ENCODE peak calls at places on chromosomes 7 and 10, in nine cellular contexts. One of them, this sample, is unnamed.
A peak's percentile ranks its signal among the peaks of the same experiment; 100 is the strongest.

GRCh38 chr10:119199231-119199992 is 8.0 kb upstream of the GRK5 start:
- DNase-seq in T-helper 9 cell: peak; percentile 10
- DNase-seq in cardiac fibroblast: peak; percentile 90
- DNase-seq in DMS153: peak; percentile 49
- DNase-seq in activated CD8-positive, alpha-beta memory T cell treated with anti-CD3 and anti-CD28 coated beads, Interleukin-2, amount 10 ng/mL, durations not matched to agents 7 days and 5 days: peak; percentile 64
- DNase-seq in psoas muscle: no peak
- DNase-seq in CMK: no peak
- DNase-seq in fibroblast of pulmonary artery: peak; percentile 91
- DNase-seq in kidney: no peak
- DNase-seq in this sample: peak; percentile 77

GRCh38 chr10:122237326-122237725 is 33.8 kb upstream of the BTBD16 start:
- DNase-seq in T-helper 9 cell: no peak
- DNase-seq in cardiac fibroblast: no peak
- DNase-seq in DMS153: no peak
- DNase-seq in activated CD8-positive, alpha-beta memory T cell treated with anti-CD3 and anti-CD28 coated beads, Interleukin-2, amount 10 ng/mL, durations not matched to agents 7 days and 5 days: no peak
- DNase-seq in psoas muscle: no peak
- DNase-seq in CMK: no peak
- DNase-seq in fibroblast of pulmonary artery: no peak
- DNase-seq in kidney: no peak
- DNase-seq in this sample: no peak

GRCh38 chr10:116274141-116274861 is 1.3 kb upstream of the GFRA1 start:
- DNase-seq in T-helper 9 cell: no peak
- DNase-seq in cardiac fibroblast: no peak
- DNase-seq in DMS153: no peak
- DNase-seq in activated CD8-positive, alpha-beta memory T cell treated with anti-CD3 and anti-CD28 coated beads, Interleukin-2, amount 10 ng/mL, durations not matched to agents 7 days and 5 days: no peak
- DNase-seq in psoas muscle: no peak
- DNase-seq in CMK: no peak
- DNase-seq in fibroblast of pulmonary artery: no peak
- DNase-seq in kidney: peak; percentile 79
- DNase-seq in this sample: peak; percentile 80

GRCh38 chr10:96586419-96587254 is at the start of gene TM9SF3:
- DNase-seq in T-helper 9 cell: peak; percentile 93
- DNase-seq in cardiac fibroblast: peak; percentile 87
- DNase-seq in DMS153: peak; percentile 59
- DNase-seq in activated CD8-positive, alpha-beta memory T cell treated with anti-CD3 and anti-CD28 coated beads, Interleukin-2, amount 10 ng/mL, durations not matched to agents 7 days and 5 days: peak; percentile 94
- DNase-seq in psoas muscle: peak; percentile 96
- DNase-seq in CMK: peak; percentile 56
- DNase-seq in fibroblast of pulmonary artery: peak; percentile 85
- DNase-seq in kidney: peak; percentile 98
- DNase-seq in this sample: peak; percentile 93

GRCh38 chr7:24741691-24742639 is 15.3 kb downstream of the GSDME start:
- DNase-seq in T-helper 9 cell: no peak
- DNase-seq in cardiac fibroblast: peak; percentile 96
- DNase-seq in DMS153: no peak
- DNase-seq in activated CD8-positive, alpha-beta memory T cell treated with anti-CD3 and anti-CD28 coated beads, Interleukin-2, amount 10 ng/mL, durations not matched to agents 7 days and 5 days: peak; percentile 26
- DNase-seq in psoas muscle: peak; percentile 78
- DNase-seq in CMK: no peak
- DNase-seq in fibroblast of pulmonary artery: peak; percentile 93
- DNase-seq in kidney: no peak
- DNase-seq in this sample: peak; percentile 97

GRCh38 chr7:17339139-17339538 is 40.7 kb downstream of the AHR start:
- DNase-seq in T-helper 9 cell: no peak
- DNase-seq in cardiac fibroblast: no peak
- DNase-seq in DMS153: no peak
- DNase-seq in activated CD8-positive, alpha-beta memory T cell treated with anti-CD3 and anti-CD28 coated beads, Interleukin-2, amount 10 ng/mL, durations not matched to agents 7 days and 5 days: no peak
- DNase-seq in psoas muscle: no peak
- DNase-seq in CMK: no peak
- DNase-seq in fibroblast of pulmonary artery: no peak
- DNase-seq in kidney: no peak
- DNase-seq in this sample: no peak

GRCh38 chr10:51867956-51868355 is 168.6 kb upstream of the CSTF2T start:
- DNase-seq in T-helper 9 cell: no peak
- DNase-seq in cardiac fibroblast: peak; percentile 94
- DNase-seq in DMS153: no peak
- DNase-seq in activated CD8-positive, alpha-beta memory T cell treated with anti-CD3 and anti-CD28 coated beads, Interleukin-2, amount 10 ng/mL, durations not matched to agents 7 days and 5 days: no peak
- DNase-seq in psoas muscle: no peak
- DNase-seq in CMK: no peak
- DNase-seq in fibroblast of pulmonary artery: peak; percentile 88
- DNase-seq in kidney: no peak
- DNase-seq in this sample: peak; percentile 29

GRCh38 chr10:131964298-131964697 is 17.4 kb downstream of the BNIP3 start:
- DNase-seq in T-helper 9 cell: no peak
- DNase-seq in cardiac fibroblast: no peak
- DNase-seq in DMS153: no peak
- DNase-seq in activated CD8-positive, alpha-beta memory T cell treated with anti-CD3 and anti-CD28 coated beads, Interleukin-2, amount 10 ng/mL, durations not matched to agents 7 days and 5 days: no peak
- DNase-seq in psoas muscle: no peak
- DNase-seq in CMK: no peak
- DNase-seq in fibroblast of pulmonary artery: no peak
- DNase-seq in kidney: no peak
- DNase-seq in this sample: peak; percentile 28

GRCh38 chr10:15652757-15653156 is 67.0 kb downstream of the ITGA8 start:
- DNase-seq in T-helper 9 cell: no peak
- DNase-seq in cardiac fibroblast: no peak
- DNase-seq in DMS153: no peak
- DNase-seq in activated CD8-positive, alpha-beta memory T cell treated with anti-CD3 and anti-CD28 coated beads, Interleukin-2, amount 10 ng/mL, durations not matched to agents 7 days and 5 days: no peak
- DNase-seq in psoas muscle: no peak
- DNase-seq in CMK: no peak
- DNase-seq in fibroblast of pulmonary artery: no peak
- DNase-seq in kidney: no peak
- DNase-seq in this sample: no peak

GRCh38 chr7:100013328-100013676 is 2.1 kb upstream of the ZKSCAN1 start:
- DNase-seq in T-helper 9 cell: no peak
- DNase-seq in cardiac fibroblast: no peak
- DNase-seq in DMS153: peak; percentile 20
- DNase-seq in activated CD8-positive, alpha-beta memory T cell treated with anti-CD3 and anti-CD28 coated beads, Interleukin-2, amount 10 ng/mL, durations not matched to agents 7 days and 5 days: no peak
- DNase-seq in psoas muscle: no peak
- DNase-seq in CMK: no peak
- DNase-seq in fibroblast of pulmonary artery: no peak
- DNase-seq in kidney: no peak
- DNase-seq in this sample: no peak

GRCh38 chr7:23230586-23231195 is 15.9 kb upstream of the GPNMB start:
- DNase-seq in T-helper 9 cell: no peak
- DNase-seq in cardiac fibroblast: no peak
- DNase-seq in DMS153: no peak
- DNase-seq in activated CD8-positive, alpha-beta memory T cell treated with anti-CD3 and anti-CD28 coated beads, Interleukin-2, amount 10 ng/mL, durations not matched to agents 7 days and 5 days: no peak
- DNase-seq in psoas muscle: no peak
- DNase-seq in CMK: no peak
- DNase-seq in fibroblast of pulmonary artery: no peak
- DNase-seq in kidney: no peak
- DNase-seq in this sample: peak; percentile 23

GRCh38 chr7:55072251-55072650 is 53.4 kb downstream of the EGFR start:
- DNase-seq in T-helper 9 cell: no peak
- DNase-seq in cardiac fibroblast: no peak
- DNase-seq in DMS153: no peak
- DNase-seq in activated CD8-positive, alpha-beta memory T cell treated with anti-CD3 and anti-CD28 coated beads, Interleukin-2, amount 10 ng/mL, durations not matched to agents 7 days and 5 days: no peak
- DNase-seq in psoas muscle: no peak
- DNase-seq in CMK: no peak
- DNase-seq in fibroblast of pulmonary artery: no peak
- DNase-seq in kidney: no peak
- DNase-seq in this sample: peak; percentile 99

GRCh38 chr7:142866361-142867096 is 11.7 kb downstream of the EPHB6 start:
- DNase-seq in T-helper 9 cell: no peak
- DNase-seq in cardiac fibroblast: peak; percentile 32
- DNase-seq in DMS153: no peak
- DNase-seq in activated CD8-positive, alpha-beta memory T cell treated with anti-CD3 and anti-CD28 coated beads, Interleukin-2, amount 10 ng/mL, durations not matched to agents 7 days and 5 days: peak; percentile 35
- DNase-seq in psoas muscle: no peak
- DNase-seq in CMK: no peak
- DNase-seq in fibroblast of pulmonary artery: peak; percentile 24
- DNase-seq in kidney: no peak
- DNase-seq in this sample: peak; percentile 37

GRCh38 chr7:209416-209815 is 17.0 kb downstream of the FAM20C start:
- DNase-seq in T-helper 9 cell: no peak
- DNase-seq in cardiac fibroblast: no peak
- DNase-seq in DMS153: no peak
- DNase-seq in activated CD8-positive, alpha-beta memory T cell treated with anti-CD3 and anti-CD28 coated beads, Interleukin-2, amount 10 ng/mL, durations not matched to agents 7 days and 5 days: no peak
- DNase-seq in psoas muscle: no peak
- DNase-seq in CMK: no peak
- DNase-seq in fibroblast of pulmonary artery: no peak
- DNase-seq in kidney: no peak
- DNase-seq in this sample: no peak

GRCh38 chr7:93620057-93620456 is 45.5 kb upstream of the CALCR start:
- DNase-seq in T-helper 9 cell: no peak
- DNase-seq in cardiac fibroblast: no peak
- DNase-seq in DMS153: no peak
- DNase-seq in activated CD8-positive, alpha-beta memory T cell treated with anti-CD3 and anti-CD28 coated beads, Interleukin-2, amount 10 ng/mL, durations not matched to agents 7 days and 5 days: no peak
- DNase-seq in psoas muscle: no peak
- DNase-seq in CMK: no peak
- DNase-seq in fibroblast of pulmonary artery: no peak
- DNase-seq in kidney: no peak
- DNase-seq in this sample: no peak

GRCh38 chr7:114715907-114716306 is 206.0 kb upstream of the MDFIC start:
- DNase-seq in T-helper 9 cell: no peak
- DNase-seq in cardiac fibroblast: no peak
- DNase-seq in DMS153: no peak
- DNase-seq in activated CD8-positive, alpha-beta memory T cell treated with anti-CD3 and anti-CD28 coated beads, Interleukin-2, amount 10 ng/mL, durations not matched to agents 7 days and 5 days: no peak
- DNase-seq in psoas muscle: no peak
- DNase-seq in CMK: no peak
- DNase-seq in fibroblast of pulmonary artery: peak; percentile 8
- DNase-seq in kidney: no peak
- DNase-seq in this sample: peak; percentile 6

GRCh38 chr7:55438765-55439525 is 73.8 kb downstream of the LANCL2 start:
- DNase-seq in T-helper 9 cell: no peak
- DNase-seq in cardiac fibroblast: no peak
- DNase-seq in DMS153: peak; percentile 64
- DNase-seq in activated CD8-positive, alpha-beta memory T cell treated with anti-CD3 and anti-CD28 coated beads, Interleukin-2, amount 10 ng/mL, durations not matched to agents 7 days and 5 days: no peak
- DNase-seq in psoas muscle: peak; percentile 75
- DNase-seq in CMK: no peak
- DNase-seq in fibroblast of pulmonary artery: no peak
- DNase-seq in kidney: peak; percentile 71
- DNase-seq in this sample: peak; percentile 51

GRCh38 chr7:38169862-38170261 is 8.2 kb upstream of the STARD3NL start:
- DNase-seq in T-helper 9 cell: no peak
- DNase-seq in cardiac fibroblast: peak; percentile 63
- DNase-seq in DMS153: no peak
- DNase-seq in activated CD8-positive, alpha-beta memory T cell treated with anti-CD3 and anti-CD28 coated beads, Interleukin-2, amount 10 ng/mL, durations not matched to agents 7 days and 5 days: no peak
- DNase-seq in psoas muscle: peak; percentile 21
- DNase-seq in CMK: no peak
- DNase-seq in fibroblast of pulmonary artery: peak; percentile 49
- DNase-seq in kidney: peak; percentile 85
- DNase-seq in this sample: peak; percentile 96

GRCh38 chr7:107960306-107960705 is 42.7 kb downstream of the LAMB1 start:
- DNase-seq in T-helper 9 cell: no peak
- DNase-seq in cardiac fibroblast: no peak
- DNase-seq in DMS153: no peak
- DNase-seq in activated CD8-positive, alpha-beta memory T cell treated with anti-CD3 and anti-CD28 coated beads, Interleukin-2, amount 10 ng/mL, durations not matched to agents 7 days and 5 days: no peak
- DNase-seq in psoas muscle: no peak
- DNase-seq in CMK: no peak
- DNase-seq in fibroblast of pulmonary artery: no peak
- DNase-seq in kidney: no peak
- DNase-seq in this sample: peak; percentile 79

GRCh38 chr7:110988890-110989501 is 101.9 kb upstream of the LRRN3 start:
- DNase-seq in T-helper 9 cell: no peak
- DNase-seq in cardiac fibroblast: peak; percentile 38
- DNase-seq in DMS153: no peak
- DNase-seq in activated CD8-positive, alpha-beta memory T cell treated with anti-CD3 and anti-CD28 coated beads, Interleukin-2, amount 10 ng/mL, durations not matched to agents 7 days and 5 days: no peak
- DNase-seq in psoas muscle: no peak
- DNase-seq in CMK: no peak
- DNase-seq in fibroblast of pulmonary artery: peak; percentile 16
- DNase-seq in kidney: no peak
- DNase-seq in this sample: no peak

GRCh38 chr7:96181174-96181573 is 140.7 kb downstream of the SLC25A13 start:
- DNase-seq in T-helper 9 cell: no peak
- DNase-seq in cardiac fibroblast: peak; percentile 6
- DNase-seq in DMS153: no peak
- DNase-seq in activated CD8-positive, alpha-beta memory T cell treated with anti-CD3 and anti-CD28 coated beads, Interleukin-2, amount 10 ng/mL, durations not matched to agents 7 days and 5 days: no peak
- DNase-seq in psoas muscle: no peak
- DNase-seq in CMK: no peak
- DNase-seq in fibroblast of pulmonary artery: peak; percentile 55
- DNase-seq in kidney: no peak
- DNase-seq in this sample: no peak

GRCh38 chr10:55311823-55312431 is 510.9 kb upstream of the PCDH15 start:
- DNase-seq in T-helper 9 cell: no peak
- DNase-seq in cardiac fibroblast: no peak
- DNase-seq in DMS153: no peak
- DNase-seq in activated CD8-positive, alpha-beta memory T cell treated with anti-CD3 and anti-CD28 coated beads, Interleukin-2, amount 10 ng/mL, durations not matched to agents 7 days and 5 days: no peak
- DNase-seq in psoas muscle: no peak
- DNase-seq in CMK: no peak
- DNase-seq in fibroblast of pulmonary artery: no peak
- DNase-seq in kidney: no peak
- DNase-seq in this sample: no peak

GRCh38 chr7:150979706-150980390 is 1.7 kb upstream of the KCNH2 start:
- DNase-seq in T-helper 9 cell: no peak
- DNase-seq in cardiac fibroblast: no peak
- DNase-seq in DMS153: no peak
- DNase-seq in activated CD8-positive, alpha-beta memory T cell treated with anti-CD3 and anti-CD28 coated beads, Interleukin-2, amount 10 ng/mL, durations not matched to agents 7 days and 5 days: no peak
- DNase-seq in psoas muscle: no peak
- DNase-seq in CMK: no peak
- DNase-seq in fibroblast of pulmonary artery: no peak
- DNase-seq in kidney: no peak
- DNase-seq in this sample: peak; percentile 75

GRCh38 chr7:31055501-31055900 is 3.4 kb downstream of the ADCYAP1R1 start:
- DNase-seq in T-helper 9 cell: no peak
- DNase-seq in cardiac fibroblast: no peak
- DNase-seq in DMS153: no peak
- DNase-seq in activated CD8-positive, alpha-beta memory T cell treated with anti-CD3 and anti-CD28 coated beads, Interleukin-2, amount 10 ng/mL, durations not matched to agents 7 days and 5 days: no peak
- DNase-seq in psoas muscle: no peak
- DNase-seq in CMK: no peak
- DNase-seq in fibroblast of pulmonary artery: no peak
- DNase-seq in kidney: no peak
- DNase-seq in this sample: no peak

GRCh38 chr7:6579446-6579845 is 2.2 kb downstream of the ZDHHC4 start:
- DNase-seq in T-helper 9 cell: no peak
- DNase-seq in cardiac fibroblast: peak; percentile 42
- DNase-seq in DMS153: no peak
- DNase-seq in activated CD8-positive, alpha-beta memory T cell treated with anti-CD3 and anti-CD28 coated beads, Interleukin-2, amount 10 ng/mL, durations not matched to agents 7 days and 5 days: no peak
- DNase-seq in psoas muscle: no peak
- DNase-seq in CMK: no peak
- DNase-seq in fibroblast of pulmonary artery: peak; percentile 21
- DNase-seq in kidney: no peak
- DNase-seq in this sample: no peak

GRCh38 chr10:20276127-20276979 is 460.1 kb downstream of the PLXDC2 start:
- DNase-seq in T-helper 9 cell: no peak
- DNase-seq in cardiac fibroblast: no peak
- DNase-seq in DMS153: peak; percentile 57
- DNase-seq in activated CD8-positive, alpha-beta memory T cell treated with anti-CD3 and anti-CD28 coated beads, Interleukin-2, amount 10 ng/mL, durations not matched to agents 7 days and 5 days: no peak
- DNase-seq in psoas muscle: no peak
- DNase-seq in CMK: no peak
- DNase-seq in fibroblast of pulmonary artery: no peak
- DNase-seq in kidney: no peak
- DNase-seq in this sample: no peak

GRCh38 chr10:77247076-77247561 is 390.5 kb downstream of the KCNMA1 start:
- DNase-seq in T-helper 9 cell: no peak
- DNase-seq in cardiac fibroblast: peak; percentile 85
- DNase-seq in DMS153: no peak
- DNase-seq in activated CD8-positive, alpha-beta memory T cell treated with anti-CD3 and anti-CD28 coated beads, Interleukin-2, amount 10 ng/mL, durations not matched to agents 7 days and 5 days: no peak
- DNase-seq in psoas muscle: no peak
- DNase-seq in CMK: no peak
- DNase-seq in fibroblast of pulmonary artery: peak; percentile 90
- DNase-seq in kidney: no peak
- DNase-seq in this sample: no peak

GRCh38 chr10:72736176-72736795 is 44.3 kb downstream of the MCU start:
- DNase-seq in T-helper 9 cell: no peak
- DNase-seq in cardiac fibroblast: peak; percentile 95
- DNase-seq in DMS153: peak; percentile 80
- DNase-seq in activated CD8-positive, alpha-beta memory T cell treated with anti-CD3 and anti-CD28 coated beads, Interleukin-2, amount 10 ng/mL, durations not matched to agents 7 days and 5 days: no peak
- DNase-seq in psoas muscle: no peak
- DNase-seq in CMK: no peak
- DNase-seq in fibroblast of pulmonary artery: peak; percentile 91
- DNase-seq in kidney: no peak
- DNase-seq in this sample: peak; percentile 37

GRCh38 chr10:23100331-23101030 is 5.1 kb downstream of the MSRB2 start:
- DNase-seq in T-helper 9 cell: no peak
- DNase-seq in cardiac fibroblast: peak; percentile 1
- DNase-seq in DMS153: no peak
- DNase-seq in activated CD8-positive, alpha-beta memory T cell treated with anti-CD3 and anti-CD28 coated beads, Interleukin-2, amount 10 ng/mL, durations not matched to agents 7 days and 5 days: no peak
- DNase-seq in psoas muscle: no peak
- DNase-seq in CMK: peak; percentile 25
- DNase-seq in fibroblast of pulmonary artery: no peak
- DNase-seq in kidney: no peak
- DNase-seq in this sample: no peak

GRCh38 chr10:99457808-99458207 is 27.4 kb upstream of the GOT1 start:
- DNase-seq in T-helper 9 cell: no peak
- DNase-seq in cardiac fibroblast: peak; percentile 25
- DNase-seq in DMS153: no peak
- DNase-seq in activated CD8-positive, alpha-beta memory T cell treated with anti-CD3 and anti-CD28 coated beads, Interleukin-2, amount 10 ng/mL, durations not matched to agents 7 days and 5 days: no peak
- DNase-seq in psoas muscle: no peak
- DNase-seq in CMK: no peak
- DNase-seq in fibroblast of pulmonary artery: no peak
- DNase-seq in kidney: no peak
- DNase-seq in this sample: no peak

GRCh38 chr7:70071786-70072185 is 473.5 kb downstream of the AUTS2 start:
- DNase-seq in T-helper 9 cell: no peak
- DNase-seq in cardiac fibroblast: no peak
- DNase-seq in DMS153: peak; percentile 54
- DNase-seq in activated CD8-positive, alpha-beta memory T cell treated with anti-CD3 and anti-CD28 coated beads, Interleukin-2, amount 10 ng/mL, durations not matched to agents 7 days and 5 days: no peak
- DNase-seq in psoas muscle: no peak
- DNase-seq in CMK: no peak
- DNase-seq in fibroblast of pulmonary artery: no peak
- DNase-seq in kidney: no peak
- DNase-seq in this sample: no peak

This sample was measured in myocyte.